ENCODE peak calls at places on chromosomes 6 and 20, in four cellular contexts. Z is left lung, U is uterus, H is lung. L is an unnamed sample.

GRCh38 chr6:31557443-31558317 is 10.3 kb downstream of the NFKBIL1 start:
- DNase-seq in Z (peak; percentile 79), H (no peak), U (no peak), L (no peak)

GRCh38 chr6:154738561-154738961 is 5.3 kb downstream of the SCAF8 start:
- DNase-seq in H (no peak), U (no peak), Z (no peak), L (peak; percentile 16)

GRCh38 chr6:137904822-137905617 is 38.0 kb downstream of the TNFAIP3 start:
- DNase-seq in H (no peak), U (no peak), Z (no peak), L (no peak)

GRCh38 chr6:14270925-14271791 is 153.6 kb downstream of the CD83 start:
- DNase-seq in H (no peak), Z (no peak), U (no peak), L (peak; percentile 74)

GRCh38 chr6:31903957-31904356 is 2.1 kb upstream of the ZBTB12 start:
- DNase-seq in H (no peak), Z (no peak), U (peak; percentile 65), L (peak; percentile 22)

GRCh38 chr20:20395856-20396600 is 28.1 kb downstream of the INSM1 start:
- DNase-seq in H (no peak), Z (no peak), U (no peak), L (no peak)

GRCh38 chr20:51811514-51811913 is 9.2 kb upstream of the SALL4 start:
- DNase-seq in U (no peak), Z (no peak), H (no peak), L (no peak)

GRCh38 chr6:3108746-3109414 is 9.6 kb upstream of the BPHL start:
- DNase-seq in U (no peak), H (no peak), Z (no peak), L (no peak)

GRCh38 chr20:62208805-62209755 is 11.0 kb downstream of the HRH3 start:
- DNase-seq in U (no peak), Z (peak; percentile 81), H (no peak), L (no peak)

GRCh38 chr20:59646487-59646886 is 42.1 kb downstream of the PHACTR3 start:
- DNase-seq in Z (no peak), H (peak; percentile 19), U (no peak), L (no peak)

GRCh38 chr6:32439708-32440214 is at the start of gene HLA-DRA:
- DNase-seq in U (peak; percentile 13), Z (no peak), H (peak; percentile 62), L (peak; percentile 33)

GRCh38 chr6:23650676-23651075 is 475.3 kb upstream of the NRSN1 start:
- DNase-seq in U (no peak), H (no peak), Z (no peak), L (no peak)

GRCh38 chr6:28349892-28350737 is at the start of gene ZKSCAN3:
- DNase-seq in U (peak; percentile 82), Z (peak; percentile 96), H (peak; percentile 90), L (peak; percentile 73)

GRCh38 chr20:3755814-3756480 is 11.6 kb downstream of the ADISSP start:
- DNase-seq in U (no peak), H (no peak), Z (no peak), L (no peak)

GRCh38 chr6:16769986-16770376 is 8.7 kb upstream of the ATXN1 start:
- DNase-seq in U (no peak), H (no peak), Z (no peak), L (peak; percentile 90)

GRCh38 chr6:139570166-139570565 is 195.7 kb upstream of the CITED2 start:
- DNase-seq in Z (no peak), H (no peak), U (no peak), L (no peak)

GRCh38 chr6:130967502-130968469 is 95.3 kb downstream of the EPB41L2 start:
- DNase-seq in H (no peak), Z (no peak), U (no peak), L (peak; percentile 50)

GRCh38 chr20:23488470-23488869 is 2.4 kb upstream of the CST8 start:
- DNase-seq in Z (no peak), U (no peak), H (no peak), L (no peak)

GRCh38 chr6:28896505-28897392 is 27.0 kb downstream of the TRIM27 start:
- DNase-seq in Z (peak; percentile 84), H (peak; percentile 55), U (peak; percentile 62), L (peak; percentile 55)

GRCh38 chr6:138815797-138816528 is 20.1 kb downstream of the ECT2L start:
- DNase-seq in U (no peak), Z (no peak), H (no peak), L (peak; percentile 79)

GRCh38 chr6:46042355-46042999 is 26.8 kb upstream of the CLIC5 start:
- DNase-seq in U (no peak), Z (no peak), H (no peak), L (peak; percentile 11)

GRCh38 chr20:41716436-41716835 is 98.3 kb upstream of the CHD6 start:
- DNase-seq in Z (no peak), H (no peak), U (no peak), L (peak; percentile 61)

GRCh38 chr20:41716911-41717310 is 98.7 kb upstream of the CHD6 start:
- DNase-seq in Z (no peak), U (no peak), H (no peak), L (no peak)

GRCh38 chr20:41719151-41719550 is 101.0 kb upstream of the CHD6 start:
- DNase-seq in U (no peak), Z (no peak), H (no peak), L (no peak)

GRCh38 chr20:41715525-41715924 is 97.3 kb upstream of the CHD6 start:
- DNase-seq in U (no peak), H (no peak), Z (no peak), L (no peak)

GRCh38 chr20:41717464-41717863 is 99.3 kb upstream of the CHD6 start:
- DNase-seq in H (no peak), Z (no peak), U (no peak), L (no peak)
- H3K4me1 ChIP-seq in H (no peaks in the 10 kb centered on the region), Z (no peaks in the 10 kb centered on the region), U (no peaks in the 10 kb centered on the region), L (no peaks in the 10 kb centered on the region)

GRCh38 chr6:1070085-1070521 is 241.8 kb upstream of the FOXQ1 start:
- DNase-seq in Z (no peak), U (no peak), H (no peak), L (peak; percentile 36)

GRCh38 chr6:1068905-1069304 is 243.0 kb upstream of the FOXQ1 start:
- DNase-seq in H (no peak), U (no peak), Z (no peak), L (no peak)

GRCh38 chr6:1066449-1066848 is 245.4 kb upstream of the FOXQ1 start:
- DNase-seq in H (no peak), Z (no peak), U (no peak), L (no peak)

GRCh38 chr6:1067346-1067745 is 244.6 kb upstream of the FOXQ1 start:
- DNase-seq in U (no peak), Z (no peak), H (no peak), L (no peak)

DNA sequence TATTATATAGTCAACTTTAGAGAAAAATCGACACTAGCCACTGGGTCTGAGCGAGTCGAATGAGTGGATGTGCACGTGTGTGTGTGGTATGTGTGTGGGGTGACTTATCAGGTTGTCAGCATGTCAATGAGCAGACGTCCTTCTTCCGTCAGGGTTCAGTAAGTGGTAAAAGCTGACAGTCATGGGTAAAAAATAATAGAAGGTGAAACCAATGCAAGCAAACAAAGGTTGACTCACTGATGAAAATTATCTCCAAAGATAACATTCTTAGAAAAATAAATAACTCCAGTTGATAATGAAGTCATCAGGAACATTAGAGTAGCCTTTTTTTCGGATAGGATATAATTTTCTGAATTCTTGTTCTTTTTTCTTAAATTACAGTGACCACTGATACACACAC is 243.8 kb upstream of the FOXQ1 start:
- DNase-seq in Z (no peak), H (no peak), U (no peak), L (peak; percentile 73)
- H3K4me1 ChIP-seq in Z (no peaks in the 10 kb centered on the region), H (no peaks in the 10 kb centered on the region), U (no peaks in the 10 kb centered on the region), L (peaks cover 19% of the 10 kb centered on the region)

DNA sequence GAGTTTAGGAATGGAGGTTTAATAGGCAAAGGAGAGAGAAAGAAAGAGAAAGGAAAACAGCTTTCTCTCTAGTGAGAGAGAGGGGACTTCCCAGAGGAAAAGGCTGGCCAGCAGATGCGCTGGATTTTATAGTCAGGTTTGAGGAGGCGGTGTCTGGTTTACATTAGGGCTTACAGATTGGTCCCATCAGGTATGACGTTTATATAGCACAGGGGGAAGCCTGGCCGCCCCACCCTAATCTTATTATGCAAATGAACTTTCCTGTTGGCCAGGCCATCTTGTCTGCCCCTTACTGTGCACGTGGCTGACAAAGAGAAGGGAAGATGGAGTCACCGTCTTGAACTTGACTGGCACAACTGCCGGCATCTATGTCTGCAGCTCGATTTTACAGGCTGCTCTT is 86.6 kb upstream of the QKI start:
- DNase-seq in Z (no peak), U (no peak), H (no peak), L (no peak)
- H3K4me1 ChIP-seq in Z (no peaks in the 10 kb centered on the region), U (no peaks in the 10 kb centered on the region), H (no peaks in the 10 kb centered on the region), L (no peaks in the 10 kb centered on the region)

GRCh38 chr6:106458021-106458986 is 97.8 kb downstream of the CRYBG1 start:
- DNase-seq in H (no peak), U (no peak), Z (no peak), L (no peak)

GRCh38 chr6:106460481-106460880 is 100.0 kb downstream of the CRYBG1 start:
- DNase-seq in H (no peak), Z (no peak), U (no peak), L (no peak)

GRCh38 chr6:106466211-106466610 is 105.7 kb downstream of the CRYBG1 start:
- DNase-seq in Z (no peak), H (no peak), U (no peak), L (no peak)

GRCh38 chr6:106461084-106461483 is 100.6 kb downstream of the CRYBG1 start:
- DNase-seq in H (no peak), U (no peak), Z (no peak), L (no peak)

DNA sequence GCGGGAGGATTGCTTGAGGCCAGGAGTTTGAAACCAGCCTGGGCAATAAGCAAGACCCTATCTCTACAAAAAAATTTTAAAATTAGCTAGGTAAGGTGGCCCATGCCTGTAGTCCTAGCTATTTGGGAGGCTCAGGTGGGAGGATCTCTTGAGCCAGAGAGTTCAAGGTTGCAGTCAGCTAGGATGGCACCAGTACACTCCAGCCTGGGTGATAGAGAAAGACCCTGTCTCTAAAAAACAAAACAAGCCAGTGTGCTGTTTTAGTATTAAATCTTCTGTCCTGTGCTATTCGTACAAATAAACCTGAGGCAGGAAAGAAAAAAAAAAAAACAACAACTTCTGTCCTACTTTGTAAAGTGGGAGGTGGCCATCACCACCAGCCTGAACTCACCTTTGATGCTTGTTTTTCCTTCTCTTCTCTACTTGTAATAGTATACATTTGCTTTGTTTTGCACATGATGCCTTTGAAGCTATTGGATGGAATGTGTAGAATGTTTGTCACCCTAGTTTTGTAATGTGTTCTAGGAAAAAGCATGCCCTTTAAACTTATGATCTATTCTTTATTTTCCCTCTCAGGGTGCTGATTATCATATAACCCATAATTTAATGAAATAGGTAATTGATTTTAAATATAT is 102.5 kb downstream of the CRYBG1 start:
- DNase-seq in Z (no peak), H (no peak), U (no peak), L (no peak)
- H3K4me1 ChIP-seq in Z (no peaks in the 10 kb centered on the region), H (no peaks in the 10 kb centered on the region), U (no peaks in the 10 kb centered on the region), L (no peaks in the 10 kb centered on the region)

GRCh38 chr6:145026267-145026679 is 709.0 kb downstream of the EPM2A start:
- DNase-seq in Z (no peak), U (no peak), H (no peak), L (no peak)
- H3K4me1 ChIP-seq in Z (no peaks in the 10 kb centered on the region), U (no peaks in the 10 kb centered on the region), H (no peaks in the 10 kb centered on the region), L (no peaks in the 10 kb centered on the region)